ENCODE peak calls at places on chromosome 18, in eight cellular contexts. P, V, T, A, E, I, H and W are unnamed samples.
A peak's percentile ranks its signal among the peaks of the same experiment; 100 is the strongest.

GRCh38 chr18:37460616-37461015 is 105.0 kb downstream of the CELF4 start:
- DNase-seq in I (no peak), P (no peak), H (no peak), E (no peak), T (no peak), V (no peak), A (no peak), W (no peak)

GRCh38 chr18:45691816-45692179 is 32.2 kb upstream of the SLC14A1 start:
- DNase-seq in A (no peak), T (no peak), I (no peak), H (no peak), V (no peak), P (no peak), E (no peak), W (no peak)

GRCh38 chr18:29147944-29148343 is 971.0 kb upstream of the CDH2 start:
- DNase-seq in H (peak; percentile 11), T (no peak), A (no peak), P (no peak), I (no peak), V (no peak), E (no peak), W (peak; percentile 68)

GRCh38 chr18:75473316-75473715 is 45.8 kb upstream of the SMIM21 start:
- DNase-seq in T (no peak), E (no peak), V (no peak), P (no peak), I (no peak), A (no peak), H (no peak), W (no peak)

GRCh38 chr18:62521082-62521481 is 1.7 kb upstream of the ZCCHC2 start:
- DNase-seq in A (no peak), I (no peak), H (peak; percentile 20), V (no peak), P (no peak), T (no peak), E (no peak), W (no peak)

GRCh38 chr18:12420831-12421421 is 13.2 kb downstream of the PRELID3A start:
- DNase-seq in A (no peak), V (no peak), T (no peak), I (peak; percentile 74), E (no peak), H (peak; percentile 60), P (no peak), W (peak; percentile 87)

GRCh38 chr18:3395466-3395865 is 54.5 kb upstream of the TGIF1 start:
- DNase-seq in I (no peak), T (no peak), V (no peak), P (no peak), A (no peak), H (no peak), E (no peak), W (no peak)

GRCh38 chr18:79926306-79926705 is 25.1 kb downstream of the SLC66A2 start:
- DNase-seq in A (no peak), I (no peak), T (peak; percentile 15), E (no peak), H (no peak), V (no peak), P (no peak), W (no peak)

GRCh38 chr18:75209952-75210261 is 690 bp upstream of the TSHZ1 start:
- DNase-seq in E (no peak), T (no peak), P (no peak), V (no peak), H (no peak), I (peak; percentile 69), A (no peak), W (no peak)

GRCh38 chr18:2442006-2442405 is 129.3 kb downstream of the METTL4 start:
- DNase-seq in T (no peak), E (no peak), H (no peak), A (no peak), P (no peak), I (no peak), V (no peak), W (no peak)

GRCh38 chr18:39599251-39599650 is 2033.7 kb upstream of the CELF4 start:
- DNase-seq in A (no peak), V (no peak), H (no peak), T (no peak), P (no peak), E (no peak), I (no peak), W (no peak)

GRCh38 chr18:43876286-43877082 is 599.2 kb upstream of the SYT4 start:
- DNase-seq in I (no peak), V (no peak), P (no peak), A (no peak), E (no peak), T (no peak), H (no peak), W (no peak)

GRCh38 chr18:2589345-2590060 is 18.1 kb downstream of the NDC80 start:
- DNase-seq in P (no peak), I (no peak), V (no peak), A (no peak), H (no peak), T (no peak), E (no peak), W (no peak)

GRCh38 chr18:21656402-21656801 is 44.3 kb downstream of the SNRPD1 start:
- DNase-seq in P (no peak), V (no peak), H (no peak), I (no peak), T (no peak), E (no peak), A (no peak), W (no peak)